ENCODE peak calls at places on chromosomes 7 and 10, in four cellular contexts. P, B, R and U are unnamed samples.
A peak's percentile ranks its signal among the peaks of the same experiment; 100 is the strongest.

GRCh38 chr7:158428131-158428841 is 159.3 kb downstream of the PTPRN2 start:
- DNase-seq in P (no peak), B (no peak), R (no peak), U (no peak)

GRCh38 chr7:82572195-82572880 is 128.8 kb upstream of the CACNA2D1 start:
- DNase-seq in P (peak; percentile 82), B (peak; percentile 80), R (peak; percentile 72), U (peak; percentile 94)

GRCh38 chr10:48404646-48405045 is 98.2 kb downstream of the MAPK8 start:
- DNase-seq in P (no peak), B (no peak), R (no peak), U (no peak)

GRCh38 chr7:152145853-152146466 is 120.5 kb downstream of the GALNT11 start:
- DNase-seq in P (no peak), B (peak; percentile 18), R (no peak), U (no peak)

GRCh38 chr7:67137464-67137863 is 140.8 kb downstream of the TYW1 start:
- DNase-seq in P (no peak), B (no peak), R (no peak), U (no peak)

GRCh38 chr10:106242301-106242700 is 922.2 kb downstream of the SORCS1 start:
- DNase-seq in P (no peak), B (no peak), R (no peak), U (no peak)

GRCh38 chr10:86922553-86922961 is 34.9 kb downstream of the MMRN2 start:
- DNase-seq in P (no peak), B (no peak), R (no peak), U (no peak)

GRCh38 chr10:70756710-70757360 is 28.3 kb downstream of the TBATA start:
- DNase-seq in P (no peak), B (no peak), R (no peak), U (no peak)

GRCh38 chr10:50990568-50991495 is 83.5 kb upstream of the PRKG1 start:
- DNase-seq in P (peak; percentile 54), B (no peak), R (no peak), U (no peak)

GRCh38 chr10:125102821-125103220 is 57.5 kb downstream of the CTBP2 start:
- DNase-seq in P (no peak), B (no peak), R (no peak), U (no peak)

GRCh38 chr7:137084607-137085380 is 216.3 kb downstream of the CHRM2 start:
- DNase-seq in P (no peak), B (no peak), R (no peak), U (no peak)

GRCh38 chr7:13016633-13017324 is 329.3 kb downstream of the ARL4A start:
- DNase-seq in P (no peak), B (no peak), R (no peak), U (no peak)

DNA sequence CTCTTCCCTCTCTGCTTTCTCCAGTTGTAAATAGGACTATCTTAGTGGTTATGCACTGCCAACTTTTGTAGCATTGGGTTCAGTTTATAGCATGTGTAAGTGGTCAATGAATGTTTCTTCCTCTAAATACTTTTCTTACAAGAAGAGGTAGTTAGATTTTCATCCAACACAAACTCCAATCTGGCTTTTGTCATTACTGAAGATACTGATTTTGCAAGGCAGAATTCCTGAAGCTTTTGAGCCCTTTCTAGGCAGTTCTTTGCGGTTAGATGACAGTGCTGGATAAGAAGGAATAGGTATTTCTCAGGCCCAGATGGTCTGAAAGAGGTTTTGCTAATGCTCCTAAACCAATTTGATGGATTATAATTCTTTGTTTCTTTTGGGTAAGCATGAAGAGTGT is 60.5 kb downstream of the BICC1 start:
- DNase-seq in P (no peak), B (no peak), R (no peak), U (no peak)
- H3K4me1 ChIP-seq in P (no peaks in the 10 kb centered on the region), B (no peaks in the 10 kb centered on the region), R (no peaks in the 10 kb centered on the region), U (peaks cover 27% of the 10 kb centered on the region)

GRCh38 chr10:103717341-103718246 is 137.8 kb downstream of the SH3PXD2A start:
- DNase-seq in P (no peak), B (no peak), R (no peak), U (no peak)

GRCh38 chr10:103718247-103718620 is 137.1 kb downstream of the SH3PXD2A start:
- DNase-seq in P (no peak), B (no peak), R (no peak), U (no peak)

GRCh38 chr10:103715430-103715829 is 139.9 kb downstream of the SH3PXD2A start:
- DNase-seq in P (no peak), B (no peak), R (no peak), U (no peak)

GRCh38 chr10:103714232-103714891 is 141.0 kb downstream of the SH3PXD2A start:
- DNase-seq in P (no peak), B (no peak), R (no peak), U (no peak)

DNA sequence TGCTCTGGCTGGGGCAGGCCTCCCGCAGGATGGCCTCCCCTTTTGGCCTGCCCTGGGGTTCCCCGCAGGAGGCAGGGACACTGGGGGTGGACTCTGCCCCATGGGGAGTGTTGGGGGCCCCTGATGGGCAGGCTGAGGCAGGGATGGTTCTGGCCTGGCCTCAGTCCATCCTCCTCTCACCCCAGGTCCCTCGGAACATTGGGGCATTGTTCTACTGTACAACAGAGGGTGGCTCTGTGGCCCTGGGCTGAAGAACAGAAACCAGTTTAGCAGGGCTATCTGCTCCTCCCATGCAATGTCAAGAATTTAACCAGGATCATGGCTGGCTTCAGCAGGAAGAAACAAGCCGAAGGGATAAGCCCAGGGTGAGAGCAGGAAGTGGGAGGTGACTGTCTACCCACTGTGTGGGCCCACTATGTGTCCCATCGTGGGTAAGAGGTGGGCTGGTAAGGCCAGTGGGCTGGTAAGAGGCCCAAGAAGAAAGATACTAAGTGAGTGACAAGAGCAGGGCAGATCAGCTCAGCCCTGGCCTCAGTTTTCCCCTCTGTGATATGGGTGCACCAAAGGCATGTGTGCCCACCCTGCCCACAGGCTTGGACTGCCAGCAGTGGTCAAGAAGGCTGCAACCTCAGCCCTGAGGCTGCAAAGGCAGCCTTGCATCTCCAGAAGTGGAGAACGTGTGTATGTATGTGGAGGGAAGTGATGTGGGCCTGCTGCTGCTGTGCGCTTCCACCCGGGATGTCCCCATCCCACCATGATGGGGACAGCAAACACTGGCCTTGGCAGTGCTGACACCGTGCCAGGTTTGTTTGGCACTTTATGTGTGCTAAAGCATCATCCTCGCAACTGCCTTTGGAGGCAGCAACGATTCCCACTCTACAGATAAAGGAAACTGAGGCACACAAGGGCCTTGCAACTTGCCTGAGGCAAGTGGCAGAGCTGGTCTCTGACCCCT is 138.9 kb downstream of the SH3PXD2A start:
- DNase-seq in P (no peak), B (no peak), R (no peak), U (no peak)
- TF ChIP-seq CTCF in P (no peak), B (no peak), R (no peak), U (no peak)

GRCh38 chr10:130395248-130395936 is 259.2 kb downstream of the GLRX3 start:
- DNase-seq in P (no peak), B (no peak), R (no peak), U (no peak)
- H3K9me3 ChIP-seq in P (peaks cover 21% of the 10 kb centered on the region), B (no peaks in the 10 kb centered on the region), R (no peaks in the 10 kb centered on the region), U (peaks cover 29% of the 10 kb centered on the region)

DNA sequence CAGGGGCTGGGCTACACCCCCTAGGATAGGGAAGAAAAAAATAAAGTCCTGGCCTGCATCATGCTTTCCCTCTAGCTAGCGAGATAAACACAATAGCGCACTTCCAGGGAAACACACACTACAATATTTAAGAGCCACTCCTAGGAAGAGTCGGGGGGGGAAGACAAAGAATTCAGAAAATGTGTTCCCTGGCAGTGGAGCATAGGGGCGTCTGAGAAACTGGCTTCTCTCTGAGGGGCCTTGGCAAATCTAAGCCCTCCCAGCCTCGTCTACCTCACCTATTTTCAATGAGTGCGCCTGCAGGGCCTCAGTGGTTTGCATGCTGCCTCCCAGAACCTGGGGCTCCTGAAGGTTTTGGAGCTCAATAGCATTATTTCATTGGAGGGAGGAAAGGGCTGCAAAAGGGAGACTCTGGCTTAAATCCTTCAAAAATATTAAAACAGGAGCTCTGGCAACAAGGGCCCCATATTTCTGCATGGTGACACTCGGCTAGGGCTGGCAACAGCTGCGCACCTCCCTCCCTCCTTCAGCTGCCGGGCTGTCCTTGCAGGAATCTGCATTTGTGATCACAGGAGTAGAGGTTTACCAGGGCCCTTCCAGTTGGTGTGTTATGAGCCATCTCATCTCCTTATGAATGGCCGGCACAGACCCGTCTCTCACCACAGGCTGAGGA is 10.8 kb downstream of the ANXA11 start:
- DNase-seq in P (no peak), B (no peak), R (no peak), U (no peak)
- H3K4me1 ChIP-seq in P (peaks cover 51% of the 10 kb centered on the region), B (peaks cover 26% of the 10 kb centered on the region), R (peaks cover 4% of the 10 kb centered on the region), U (peaks cover 72% of the 10 kb centered on the region)